ENCODE peak calls at places on chromosomes 1 and 21, in ten cellular contexts. L is GM10248; D is GM23248; Z is SK-N-DZ; Q is CD4-positive, alpha-beta memory T cell; W is stomach; C is activated CD4-positive, alpha-beta T cell treated with anti-CD3 and anti-CD28 coated beads, Interleukin-2, amount 10 ng/mL, durations not matched to agents 7 days and 5 days; V is neural progenitor cell; I is cardiac muscle cell; K is AG04450. Y is an unnamed sample.

GRCh38 chr1:59453297-59453970 is 156.5 kb downstream of the FGGY start:
- DNase-seq in L (no peak), D (peak), Z (no peak), Q (no peak), W (no peak), C (no peak), V (no peak), I (no peak), K (no peak), Y (no peak)

GRCh38 chr1:99656701-99657100 is 10.8 kb downstream of the PALMD start:
- DNase-seq in L (no peak), D (no peak), Z (no peak), Q (no peak), W (no peak), C (no peak), V (no peak), I (no peak), K (no peak), Y (no peak)

GRCh38 chr21:38139380-38140168 is 117.2 kb upstream of the KCNJ15 start:
- DNase-seq in L (no peak), D (peak), Z (no peak), Q (no peak), W (no peak), C (no peak), V (no peak), I (peak), K (peak), Y (no peak)

GRCh38 chr1:25800538-25801377 is 765 bp downstream of the SELENON start:
- DNase-seq in L (no peak), D (peak), Z (no peak), Q (no peak), W (no peak), C (no peak), V (no peak), I (no peak), K (no peak), Y (no peak)

GRCh38 chr1:27476222-27476621 is 13.7 kb downstream of the WASF2 start:
- DNase-seq in L (no peak), D (no peak), Z (no peak), Q (no peak), W (no peak), C (no peak), V (no peak), I (no peak), K (no peak), Y (no peak)

GRCh38 chr1:3746784-3747521 is 5.3 kb upstream of the CCDC27 start:
- DNase-seq in L (peak), D (peak), Z (peak), Q (peak), W (peak), C (peak), V (peak), I (peak), K (no peak), Y (peak)

GRCh38 chr1:77168358-77168757 is 50.9 kb downstream of the PIGK start:
- DNase-seq in L (no peak), D (no peak), Z (no peak), Q (no peak), W (no peak), C (no peak), V (no peak), I (no peak), K (no peak), Y (no peak)

GRCh38 chr1:185404864-185405568 is 88.0 kb upstream of the IVNS1ABP start:
- DNase-seq in L (no peak), D (peak), Z (no peak), Q (no peak), W (no peak), C (no peak), V (no peak), I (no peak), K (no peak), Y (no peak)

GRCh38 chr1:184545601-184546000 is 158.8 kb downstream of the C1orf21 start:
- DNase-seq in L (no peak), D (peak), Z (no peak), Q (no peak), W (no peak), C (no peak), V (no peak), I (peak), K (no peak), Y (no peak)

GRCh38 chr21:35448876-35449599 is 399.9 kb upstream of the RUNX1 start:
- DNase-seq in L (no peak), D (no peak), Z (no peak), Q (no peak), W (no peak), C (no peak), V (no peak), I (no peak), K (no peak), Y (no peak)

GRCh38 chr1:117036018-117036421 is 24.1 kb upstream of the TTF2 start:
- DNase-seq in L (no peak), D (no peak), Z (no peak), Q (no peak), W (no peak), C (no peak), V (no peak), I (no peak), K (no peak), Y (no peak)

GRCh38 chr21:24852610-24853195 is 754.6 kb downstream of the MRPL39 start:
- DNase-seq in L (no peak), D (no peak), Z (no peak), Q (no peak), W (no peak), C (no peak), V (no peak), I (no peak), K (no peak), Y (no peak)

GRCh38 chr1:203462878-203463277 is 12.7 kb upstream of the PRELP start:
- DNase-seq in L (no peak), D (peak), Z (no peak), Q (no peak), W (no peak), C (no peak), V (no peak), I (peak), K (no peak), Y (no peak)

GRCh38 chr1:117077267-117077666 is 17.1 kb downstream of the TTF2 start:
- DNase-seq in L (no peak), D (peak), Z (no peak), Q (no peak), W (no peak), C (no peak), V (no peak), I (peak), K (no peak), Y (no peak)

GRCh38 chr1:41622859-41623732 is 138.6 kb upstream of the EDN2 start:
- DNase-seq in L (peak), D (no peak), Z (no peak), Q (no peak), W (no peak), C (no peak), V (no peak), I (peak), K (no peak), Y (no peak)

GRCh38 chr1:100234432-100234831 is 15.2 kb downstream of the DBT start:
- DNase-seq in L (no peak), D (peak), Z (no peak), Q (no peak), W (no peak), C (no peak), V (no peak), I (no peak), K (no peak), Y (no peak)

GRCh38 chr1:203057831-203058673 is 27.8 kb downstream of the MYOG start:
- DNase-seq in L (no peak), D (peak), Z (no peak), Q (no peak), W (no peak), C (no peak), V (no peak), I (no peak), K (no peak), Y (no peak)

GRCh38 chr1:118913818-118914217 is 74.3 kb downstream of the TBX15 start:
- DNase-seq in L (no peak), D (no peak), Z (no peak), Q (no peak), W (no peak), C (no peak), V (no peak), I (no peak), K (no peak), Y (no peak)

GRCh38 chr1:30914587-30914922 is 6.0 kb upstream of the SDC3 start:
- DNase-seq in L (no peak), D (no peak), Z (no peak), Q (no peak), W (no peak), C (no peak), V (no peak), I (no peak), K (no peak), Y (no peak)

GRCh38 chr1:16324456-16324890 is 27.8 kb downstream of the FBXO42 start:
- DNase-seq in L (no peak), D (peak), Z (no peak), Q (no peak), W (no peak), C (no peak), V (no peak), I (peak), K (peak), Y (no peak)

GRCh38 chr1:48676376-48676775 is 100.3 kb downstream of the BEND5 start:
- DNase-seq in L (no peak), D (no peak), Z (no peak), Q (no peak), W (no peak), C (no peak), V (no peak), I (no peak), K (no peak), Y (no peak)

GRCh38 chr1:165234149-165234548 is 122.4 kb downstream of the LMX1A start:
- DNase-seq in L (no peak), D (no peak), Z (no peak), Q (no peak), W (no peak), C (no peak), V (no peak), I (no peak), K (no peak), Y (no peak)

GRCh38 chr1:203103201-203103600 is 17.4 kb upstream of the MYOG start:
- DNase-seq in L (no peak), D (no peak), Z (no peak), Q (no peak), W (peak), C (peak), V (no peak), I (no peak), K (no peak), Y (no peak)

GRCh38 chr1:223393275-223394214 is at the start of gene CCDC185:
- DNase-seq in L (no peak), D (peak), Z (no peak), Q (no peak), W (peak), C (no peak), V (no peak), I (no peak), K (no peak), Y (no peak)

GRCh38 chr1:207811920-207812720 is 60.3 kb downstream of the CD46 start:
- DNase-seq in L (no peak), D (peak), Z (peak), Q (no peak), W (peak), C (no peak), V (peak), I (peak), K (no peak), Y (no peak)